ENCODE peak calls at places on chromosomes 16 and 17, in four cellular contexts. I is endothelial cell of umbilical vein, Q is prostate gland, R is upper lobe of right lung. N is an unnamed sample.

GRCh38 chr17:9907883-9908648 is 3.0 kb upstream of the RCVRN start:
- DNase-seq in I (no peak), Q (no peak), R (no peak), N (no peak)

GRCh38 chr16:21727344-21727743 is 63.6 kb downstream of the OTOA start:
- DNase-seq in I (no peak), Q (no peak), R (no peak), N (no peak)

GRCh38 chr17:64537488-64537887 is 30.7 kb downstream of the CEP95 start:
- DNase-seq in I (no peak), Q (no peak), R (no peak), N (no peak)

GRCh38 chr16:66007717-66008116 is 358.8 kb upstream of the CDH5 start:
- DNase-seq in I (no peak), Q (no peak), R (no peak), N (peak; percentile 61)

GRCh38 chr17:78806451-78806850 is 24.4 kb upstream of the CYTH1 start:
- DNase-seq in I (no peak), Q (no peak), R (no peak), N (no peak)

GRCh38 chr16:21128991-21129390 is 21.7 kb downstream of the DNAH3 start:
- DNase-seq in I (no peak), Q (no peak), R (no peak), N (no peak)

GRCh38 chr16:88688013-88688778 is 1.9 kb upstream of the SNAI3 start:
- DNase-seq in I (no peak), Q (no peak), R (no peak), N (no peak)

GRCh38 chr16:47392114-47392513 is 68.7 kb downstream of the ITFG1 start:
- DNase-seq in I (no peak), Q (no peak), R (no peak), N (peak; percentile 21)

GRCh38 chr17:8955560-8955959 is 9.9 kb downstream of the PIK3R5 start:
- DNase-seq in I (no peak), Q (no peak), R (no peak), N (no peak)

GRCh38 chr17:82775033-82775823 is 23.4 kb downstream of the TBCD start:
- DNase-seq in I (peak; percentile 44), Q (peak; percentile 70), R (peak; percentile 87), N (peak; percentile 42)

GRCh38 chr16:58474296-58474695 is 25.6 kb upstream of the NDRG4 start:
- DNase-seq in I (peak; percentile 43), Q (no peak), R (no peak), N (no peak)

GRCh38 chr16:11297492-11298142 is 16.5 kb upstream of the PRM1 start:
- DNase-seq in I (peak; percentile 15), Q (peak; percentile 84), R (peak; percentile 91), N (peak; percentile 66)

GRCh38 chr16:11296351-11296705 is 15.2 kb upstream of the PRM1 start:
- DNase-seq in I (no peak), Q (no peak), R (no peak), N (no peak)

GRCh38 chr16:11298143-11298900 is 17.2 kb upstream of the PRM1 start:
- DNase-seq in I (no peak), Q (no peak), R (no peak), N (no peak)

GRCh38 chr16:11295672-11296071 is 14.5 kb upstream of the PRM1 start:
- DNase-seq in I (no peak), Q (no peak), R (no peak), N (no peak)

GRCh38 chr16:11296706-11297491 is 15.8 kb upstream of the PRM1 start:
- DNase-seq in I (no peak), Q (peak; percentile 85), R (no peak), N (no peak)
- H3K4me3 ChIP-seq in I (no peak overlapping the region), Q (peak overlapping the region; percentile 5), R (peak overlapping the region; percentile 16), N (no peak overlapping the region)

GRCh38 chr16:52515068-52515671 is 31.8 kb downstream of the TOX3 start:
- DNase-seq in I (no peak), Q (no peak), R (no peak), N (no peak)

DNA sequence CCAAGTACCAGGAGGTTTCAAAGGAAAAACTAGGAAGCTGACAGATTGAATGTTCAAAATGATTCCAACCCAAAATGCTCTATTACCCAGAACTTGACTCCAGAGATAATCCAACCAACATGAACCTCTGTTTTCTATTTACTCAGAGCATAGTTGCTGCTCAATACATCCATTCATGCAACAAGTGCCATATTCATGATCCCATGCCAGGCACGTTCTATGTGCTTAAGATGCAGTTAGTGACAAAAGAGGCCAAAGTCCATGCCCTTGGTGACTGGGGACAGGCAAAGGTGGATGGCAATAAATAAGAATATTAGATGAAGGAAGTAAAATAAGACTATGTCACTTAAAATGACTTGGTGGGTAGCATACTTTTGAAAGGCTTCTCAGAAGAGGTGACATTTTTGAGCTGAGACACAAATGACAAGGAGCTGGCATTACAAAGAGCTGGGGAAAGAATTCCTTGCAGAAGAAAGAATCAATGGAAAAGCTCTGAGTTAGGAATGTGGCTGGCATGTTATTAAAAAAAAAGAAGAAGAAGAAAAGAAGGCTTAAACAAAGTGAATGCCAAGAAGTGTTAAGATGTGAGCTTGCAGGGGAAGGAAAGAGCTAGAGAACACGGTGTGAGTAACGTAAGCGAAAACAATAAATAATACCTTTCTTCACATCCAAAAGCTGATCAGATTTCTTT is 34.5 kb downstream of the TOX3 start:
- DNase-seq in I (no peak), Q (no peak), R (no peak), N (no peak)
- H3K27ac ChIP-seq in I (no peak overlapping the region), Q (no peak overlapping the region), R (no peak overlapping the region), N (no peak overlapping the region)

DNA sequence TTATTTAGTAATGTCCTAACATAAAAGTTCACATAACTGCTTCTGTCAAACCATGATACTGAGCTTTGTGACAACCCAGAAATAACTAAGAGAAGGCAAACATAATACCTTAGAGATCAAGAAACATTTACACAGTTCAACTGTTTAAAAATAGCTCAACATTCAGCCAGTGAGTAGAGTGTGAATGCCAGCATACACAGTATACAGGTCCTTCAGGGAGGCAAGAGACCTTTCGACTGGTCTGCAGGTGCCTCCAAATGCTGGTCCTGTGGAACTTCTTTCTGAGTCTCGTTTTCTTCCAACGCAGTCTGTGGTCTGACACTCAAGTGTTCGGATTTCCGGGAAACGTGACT is 10.3 kb downstream of the MRPS23 start:
- DNase-seq in I (no peak), Q (peak; percentile 24), R (no peak), N (no peak)
- H3K36me3 ChIP-seq in I (no peaks in the 10 kb centered on the region), Q (no peaks in the 10 kb centered on the region), R (peaks cover 39% of the 10 kb centered on the region), N (peaks cover 49% of the 10 kb centered on the region)

GRCh38 chr17:77378318-77379064 is 237.7 kb downstream of the SEC14L1 start:
- DNase-seq in I (no peak), Q (no peak), R (no peak), N (no peak)

GRCh38 chr17:77375917-77376651 is 235.3 kb downstream of the SEC14L1 start:
- DNase-seq in I (no peak), Q (no peak), R (no peak), N (no peak)

GRCh38 chr17:77376795-77377751 is 236.3 kb downstream of the SEC14L1 start:
- DNase-seq in I (no peak), Q (peak; percentile 50), R (peak; percentile 75), N (no peak)

GRCh38 chr17:77379065-77379428 is 238.3 kb downstream of the SEC14L1 start:
- DNase-seq in I (no peak), Q (no peak), R (no peak), N (no peak)

GRCh38 chr17:77377836-77378235 is 237.1 kb downstream of the SEC14L1 start:
- DNase-seq in I (no peak), Q (no peak), R (no peak), N (no peak)
- H3K4me3 ChIP-seq in I (no peak overlapping the region), Q (no peak overlapping the region), R (no peak overlapping the region), N (no peak overlapping the region)

N was measured in SJSA1.